ENCODE peak calls at places on chromosomes 5 and 9, in six cellular contexts. C, O, J, W, R and A are unnamed samples.

GRCh38 chr9:97853844-97854695 is 1.0 kb downstream of the FOXE1 start:
- DNase-seq in R (no peak), O (no peak), J (no peak), W (no peak), C (no peak), A (peak)

GRCh38 chr9:75239176-75239575 is 150.9 kb downstream of the OSTF1 start:
- DNase-seq in O (no peak), R (no peak), W (no peak), J (no peak), C (no peak), A (peak)

GRCh38 chr9:32376295-32376694 is 8.1 kb upstream of the ACO1 start:
- DNase-seq in W (no peak), O (no peak), R (no peak), C (no peak), J (no peak), A (no peak)

GRCh38 chr5:56622146-56622545 is 193.2 kb upstream of the MAP3K1 start:
- DNase-seq in C (no peak), O (no peak), R (no peak), J (no peak), W (no peak), A (no peak)

GRCh38 chr9:13032585-13032984 is 246.9 kb downstream of the MPDZ start:
- DNase-seq in O (no peak), J (no peak), W (peak), C (no peak), R (no peak), A (no peak)

GRCh38 chr5:35312281-35312680 is 82.0 kb upstream of the PRLR start:
- DNase-seq in O (no peak), W (no peak), C (no peak), R (no peak), J (no peak), A (no peak)

GRCh38 chr9:91131433-91131839 is 230.3 kb downstream of the AUH start:
- DNase-seq in O (peak), R (no peak), J (peak), W (no peak), C (no peak), A (no peak)

GRCh38 chr5:7876867-7877266 is 7.9 kb downstream of the MTRR start:
- DNase-seq in O (no peak), C (no peak), R (no peak), J (no peak), W (no peak), A (no peak)

GRCh38 chr5:73625314-73625904 is 587 bp upstream of the ARHGEF28 start:
- DNase-seq in W (no peak), R (no peak), C (no peak), J (no peak), O (no peak), A (no peak)

GRCh38 chr5:14582797-14583137 is 1.2 kb downstream of the OTULINL start:
- DNase-seq in R (no peak), J (no peak), O (peak), W (no peak), C (no peak), A (peak)

GRCh38 chr5:180324633-180324955 is 28.5 kb downstream of the GFPT2 start:
- DNase-seq in R (no peak), W (peak), O (no peak), J (no peak), C (no peak), A (no peak)

GRCh38 chr9:133347515-133347984 is 381 bp downstream of the MED22 start:
- DNase-seq in C (no peak), O (peak), J (no peak), R (peak), W (peak), A (peak)

GRCh38 chr5:162248107-162248713 is 180.6 kb downstream of the GABRG2 start:
- DNase-seq in C (no peak), R (no peak), W (no peak), J (no peak), O (no peak), A (no peak)

GRCh38 chr5:145856285-145856818 is 16.5 kb downstream of the GRXCR2 start:
- DNase-seq in C (peak), W (peak), O (peak), R (peak), J (peak), A (peak)

GRCh38 chr9:26670052-26670640 is 222.5 kb downstream of the CAAP1 start:
- DNase-seq in J (no peak), O (no peak), R (no peak), W (no peak), C (no peak), A (no peak)

GRCh38 chr5:34525761-34526160 is 130.4 kb upstream of the RAI14 start:
- DNase-seq in O (no peak), C (no peak), J (no peak), W (no peak), R (peak), A (no peak)

GRCh38 chr9:4985376-4986266 is 549 bp downstream of the JAK2 start:
- DNase-seq in O (peak), C (no peak), W (peak), J (no peak), R (peak), A (peak)

GRCh38 chr9:72577212-72577753 is 55.9 kb downstream of the TMC1 start:
- DNase-seq in O (no peak), R (peak), J (peak), C (peak), W (no peak), A (no peak)

DNA sequence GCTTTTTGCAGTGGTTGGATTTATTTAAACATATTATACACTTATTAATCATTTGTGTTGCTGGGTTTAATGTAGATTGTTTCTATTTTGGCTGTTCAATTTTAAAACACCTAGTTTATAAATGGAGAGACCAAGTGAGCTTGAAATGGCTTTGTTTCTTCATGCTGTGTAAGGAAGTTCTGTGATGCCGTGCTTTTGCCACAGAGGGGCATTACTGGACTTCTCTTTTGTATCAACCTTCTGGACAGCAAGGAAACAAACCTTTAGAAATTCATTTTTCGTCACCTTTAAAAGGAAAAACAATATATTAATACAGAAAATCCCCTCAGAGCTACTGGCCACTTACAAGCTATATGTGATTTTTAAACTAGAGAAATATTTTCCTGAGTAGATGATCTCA is 81.9 kb downstream of the DMRTA1 start:
- DNase-seq in O (no peak), W (no peak), R (no peak), C (no peak), J (peak), A (no peak)
- TF ChIP-seq CTCF in O (no peak), W (no peak), R (no peak), C (no peak), J (peak), A (peak)

GRCh38 chr5:88952996-88953643 is 70.1 kb upstream of the MEF2C start:
- DNase-seq in W (no peak), R (no peak), J (no peak), O (no peak), C (no peak), A (no peak)

GRCh38 chr5:88956416-88956815 is 73.4 kb upstream of the MEF2C start:
- DNase-seq in W (no peak), J (no peak), O (no peak), R (no peak), C (no peak), A (no peak)

GRCh38 chr5:88952344-88952743 is 69.4 kb upstream of the MEF2C start:
- DNase-seq in W (no peak), R (no peak), C (no peak), O (no peak), J (peak), A (no peak)

GRCh38 chr5:88955403-88955802 is 72.4 kb upstream of the MEF2C start:
- DNase-seq in W (no peak), C (no peak), J (no peak), R (no peak), O (no peak), A (no peak)

GRCh38 chr5:88954511-88954910 is 71.5 kb upstream of the MEF2C start:
- DNase-seq in W (no peak), C (no peak), R (no peak), O (no peak), J (no peak), A (no peak)
- H3K27ac ChIP-seq in W (no peak), C (no peak), R (no peak), O (no peak), J (no peak), A (no peak)

GRCh38 chr9:37972346-37972745 is 68.4 kb upstream of the SLC25A51 start:
- DNase-seq in C (no peak), J (no peak), O (no peak), R (no peak), W (peak), A (no peak)
- TF ChIP-seq CTCF in C (no peak), J (peak), O (no peak), R (no peak), W (no peak), A (no peak)

GRCh38 chr5:54442271-54442670 is 13.2 kb upstream of the HSPB3 start:
- DNase-seq in C (no peak), J (no peak), R (no peak), O (no peak), W (no peak), A (no peak)

GRCh38 chr5:54443264-54443663 is 12.2 kb upstream of the HSPB3 start:
- DNase-seq in W (no peak), R (no peak), C (no peak), J (peak), O (no peak), A (no peak)

GRCh38 chr5:54438601-54439399 is 16.7 kb upstream of the HSPB3 start:
- DNase-seq in C (no peak), R (no peak), W (no peak), J (no peak), O (no peak), A (no peak)

GRCh38 chr5:54445691-54446090 is 9.8 kb upstream of the HSPB3 start:
- DNase-seq in J (no peak), C (no peak), R (no peak), O (no peak), W (no peak), A (no peak)

DNA sequence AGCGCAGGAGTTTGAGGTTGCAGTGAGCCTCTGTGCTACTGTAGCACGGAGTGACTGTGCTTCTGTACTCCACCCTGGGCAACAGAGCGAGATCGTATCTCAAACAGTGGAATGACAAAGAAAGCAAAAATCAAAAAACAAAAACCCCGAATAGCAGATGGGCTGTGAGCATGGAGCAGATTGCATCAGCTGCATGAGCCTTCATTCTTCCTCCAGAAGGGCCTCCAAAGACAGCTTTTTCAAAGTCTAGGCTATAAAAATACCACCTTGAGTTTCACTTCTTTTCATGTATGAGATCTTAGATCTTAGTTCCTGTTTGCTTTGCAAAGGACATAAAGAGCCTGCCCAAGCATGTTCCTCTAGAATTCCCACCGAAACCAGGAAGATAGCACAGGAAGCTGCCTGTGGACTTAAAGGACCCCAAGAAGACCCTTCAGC is 15.0 kb upstream of the HSPB3 start:
- DNase-seq in C (no peak), R (no peak), W (no peak), O (no peak), J (no peak), A (no peak)
- H3K27ac ChIP-seq in C (no peak), R (no peak), W (no peak), O (no peak), J (no peak), A (no peak)

DNA sequence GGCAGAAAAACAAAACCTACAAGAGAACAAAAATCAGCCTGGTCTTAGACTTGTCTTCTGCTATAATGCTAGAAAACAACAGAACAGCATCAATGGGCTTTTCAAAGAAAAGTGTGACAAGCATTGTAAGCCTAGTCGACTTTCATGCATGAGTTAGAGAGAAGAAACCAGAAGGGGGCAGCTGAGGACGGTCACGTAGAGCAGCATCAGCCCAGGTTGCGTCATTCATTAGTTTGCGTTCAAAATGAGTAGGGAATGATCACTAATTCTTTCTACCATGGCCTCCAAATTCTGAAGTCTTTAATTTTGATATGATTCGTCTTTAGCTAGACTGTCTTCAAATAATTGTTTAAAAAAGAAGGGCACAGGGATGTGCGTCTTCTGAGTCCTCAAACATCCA is 4.7 kb upstream of the ISCA1 start:
- DNase-seq in C (no peak), W (no peak), O (no peak), R (no peak), J (no peak), A (no peak)
- TF ChIP-seq CTCF in C (no peak), W (no peak), O (no peak), R (no peak), J (peak), A (peak)

GRCh38 chr9:19033015-19033414 is at the start of gene SAXO1:
- DNase-seq in C (no peak), R (no peak), W (no peak), J (no peak), O (no peak), A (no peak)
- H3K27ac ChIP-seq in C (no peak), R (no peak), W (no peak), J (no peak), O (no peak), A (no peak)

GRCh38 chr5:171693397-171693796 is 92.2 kb upstream of the SMIM23 start:
- DNase-seq in C (no peak), W (no peak), J (no peak), R (peak), O (no peak), A (no peak)
- TF ChIP-seq CTCF in C (no peak), W (no peak), J (no peak), R (no peak), O (no peak), A (no peak)

GRCh38 chr9:94906713-94907112 is 180.2 kb downstream of the AOPEP start:
- DNase-seq in O (no peak), W (no peak), J (no peak), C (no peak), R (no peak), A (no peak)
- H3K27ac ChIP-seq in O (no peak), W (no peak), J (no peak), C (no peak), R (no peak), A (peak)

GRCh38 chr5:68214472-68215207 is 916 bp upstream of the PIK3R1 start:
- DNase-seq in W (no peak), O (no peak), C (no peak), R (no peak), J (no peak), A (no peak)
- TF ChIP-seq CTCF in W (no peak), O (no peak), C (no peak), R (no peak), J (no peak), A (no peak)

DNA sequence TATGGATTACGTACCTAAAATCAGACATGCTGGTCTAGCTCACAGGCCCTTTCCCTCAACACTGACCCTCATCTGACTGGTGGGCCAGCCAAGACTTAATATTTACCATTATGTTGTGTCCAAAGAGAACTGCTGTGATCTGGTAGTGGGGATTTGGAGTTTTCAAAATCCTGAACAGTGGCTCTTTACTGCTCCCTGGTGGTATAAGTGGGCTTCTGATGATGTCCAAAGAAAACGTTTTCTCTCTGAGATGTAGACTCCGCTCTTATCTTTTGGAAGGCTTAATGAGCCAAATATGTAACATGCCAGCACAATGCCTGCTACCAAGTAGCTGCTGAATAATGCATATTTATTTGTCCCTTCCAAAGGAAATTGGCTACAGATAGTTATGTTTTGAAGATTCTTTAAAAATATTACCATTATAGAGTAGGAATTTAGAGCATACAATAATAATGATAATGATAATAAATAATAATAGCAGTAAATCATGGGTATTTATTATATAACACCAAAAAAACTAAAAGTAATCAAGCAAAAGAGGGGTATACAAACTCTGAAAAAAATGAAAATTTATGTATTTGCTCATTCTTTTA is 406.6 kb upstream of the TNC start:
- DNase-seq in C (no peak), J (peak), O (no peak), W (no peak), R (no peak), A (no peak)
- H3K27ac ChIP-seq in C (no peak), J (no peak), O (no peak), W (no peak), R (no peak), A (no peak)